ENCODE peak calls at places on chromosomes 13 and 19, in six cellular contexts. W is HepG2, E is stomach, J is transverse colon, G is A549, D is suprapubic skin. Q is an unnamed sample.

GRCh38 chr19:6047741-6048231 is 62.5 kb downstream of the RFX2 start:
- DNase-seq in W (peak), E (no peak), J (no peak), G (peak), D (peak), Q (no peak)

GRCh38 chr19:2180881-2181617 is 17.3 kb downstream of the DOT1L start:
- DNase-seq in W (no peak), E (no peak), J (no peak), G (no peak), D (no peak), Q (no peak)

GRCh38 chr13:43123856-43124255 is 100.5 kb downstream of the DNAJC15 start:
- DNase-seq in W (no peak), E (no peak), J (no peak), G (no peak), D (no peak), Q (no peak)

GRCh38 chr13:98428256-98428966 is 148.5 kb downstream of the STK24 start:
- DNase-seq in W (no peak), E (no peak), J (no peak), G (no peak), D (no peak), Q (no peak)

GRCh38 chr13:98089246-98089645 is 53.6 kb upstream of the FARP1 start:
- DNase-seq in W (no peak), E (no peak), J (no peak), G (no peak), D (no peak), Q (no peak)

GRCh38 chr13:20769834-20770233 is 3.9 kb downstream of the EEF1AKMT1 start:
- DNase-seq in W (no peak), E (no peak), J (no peak), G (no peak), D (no peak), Q (no peak)

GRCh38 chr19:5592531-5592930 is 24.8 kb upstream of the TINCR start:
- DNase-seq in W (no peak), E (no peak), J (no peak), G (no peak), D (no peak), Q (no peak)

GRCh38 chr13:24693862-24694471 is 13.8 kb downstream of the ATP12A start:
- DNase-seq in W (peak), E (peak), J (peak), G (peak), D (no peak), Q (no peak)

GRCh38 chr13:72290962-72291681 is 424.1 kb upstream of the DACH1 start:
- DNase-seq in W (no peak), E (no peak), J (no peak), G (no peak), D (no peak), Q (no peak)

GRCh38 chr13:99895428-99895998 is 76.1 kb downstream of the ZIC5 start:
- DNase-seq in W (no peak), E (no peak), J (no peak), G (no peak), D (no peak), Q (no peak)

GRCh38 chr19:45577111-45577905 is 7.3 kb downstream of the OPA3 start:
- DNase-seq in W (peak), E (peak), J (peak), G (peak), D (no peak), Q (no peak)

GRCh38 chr13:113090415-113090770 is 15.2 kb upstream of the F7 start:
- DNase-seq in W (no peak), E (no peak), J (no peak), G (no peak), D (no peak), Q (no peak)

GRCh38 chr13:29886446-29886845 is 36.0 kb upstream of the UBL3 start:
- DNase-seq in W (no peak), E (no peak), J (no peak), G (no peak), D (no peak), Q (no peak)

GRCh38 chr13:33206425-33206824 is 79.1 kb downstream of the STARD13 start:
- DNase-seq in W (no peak), E (no peak), J (no peak), G (no peak), D (no peak), Q (no peak)

GRCh38 chr13:33208290-33208990 is 77.1 kb downstream of the STARD13 start:
- DNase-seq in W (no peak), E (no peak), J (no peak), G (no peak), D (no peak), Q (no peak)

GRCh38 chr13:33205804-33206221 is 79.7 kb downstream of the STARD13 start:
- DNase-seq in W (no peak), E (no peak), J (no peak), G (no peak), D (no peak), Q (no peak)

GRCh38 chr13:33207616-33207964 is 78.0 kb downstream of the STARD13 start:
- DNase-seq in W (peak), E (no peak), J (no peak), G (no peak), D (peak), Q (no peak)

DNA sequence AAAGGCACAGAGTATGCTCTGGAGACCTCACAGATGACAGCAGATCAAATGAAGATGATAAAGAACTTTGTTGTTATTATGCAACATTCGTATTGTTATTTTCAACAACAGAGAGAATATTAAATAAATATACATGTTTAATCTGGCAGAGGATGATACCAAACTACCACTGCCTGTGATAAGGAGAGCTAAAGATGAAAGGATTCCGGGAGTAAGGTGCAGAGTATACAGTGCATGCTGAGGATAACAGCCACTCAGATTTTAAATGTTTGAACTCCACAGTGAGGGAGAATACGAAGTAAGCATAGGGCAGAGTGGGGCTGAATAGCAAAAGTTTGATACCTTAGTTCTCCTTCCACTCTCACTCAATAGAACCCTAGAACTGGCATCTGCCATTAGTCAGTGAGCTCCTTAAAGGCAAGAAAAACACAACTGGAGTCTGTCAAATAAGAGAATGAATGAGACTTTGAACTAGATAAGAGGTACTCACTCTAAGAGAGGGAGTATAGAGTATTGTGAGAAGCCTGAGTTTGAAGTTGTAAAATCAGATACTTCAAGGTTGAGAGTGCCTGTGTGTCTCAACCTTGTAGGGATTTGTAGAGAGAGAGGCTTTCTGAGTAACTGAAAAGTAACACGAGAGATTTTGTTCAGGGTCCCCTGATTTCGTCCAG is 78.5 kb downstream of the STARD13 start:
- DNase-seq in W (peak), E (no peak), J (no peak), G (no peak), D (no peak), Q (no peak)
- TF ChIP-seq EP300 in W (no peak), E (no peak), J (no peak), G (no peak), D (no peak), Q (no peak)

DNA sequence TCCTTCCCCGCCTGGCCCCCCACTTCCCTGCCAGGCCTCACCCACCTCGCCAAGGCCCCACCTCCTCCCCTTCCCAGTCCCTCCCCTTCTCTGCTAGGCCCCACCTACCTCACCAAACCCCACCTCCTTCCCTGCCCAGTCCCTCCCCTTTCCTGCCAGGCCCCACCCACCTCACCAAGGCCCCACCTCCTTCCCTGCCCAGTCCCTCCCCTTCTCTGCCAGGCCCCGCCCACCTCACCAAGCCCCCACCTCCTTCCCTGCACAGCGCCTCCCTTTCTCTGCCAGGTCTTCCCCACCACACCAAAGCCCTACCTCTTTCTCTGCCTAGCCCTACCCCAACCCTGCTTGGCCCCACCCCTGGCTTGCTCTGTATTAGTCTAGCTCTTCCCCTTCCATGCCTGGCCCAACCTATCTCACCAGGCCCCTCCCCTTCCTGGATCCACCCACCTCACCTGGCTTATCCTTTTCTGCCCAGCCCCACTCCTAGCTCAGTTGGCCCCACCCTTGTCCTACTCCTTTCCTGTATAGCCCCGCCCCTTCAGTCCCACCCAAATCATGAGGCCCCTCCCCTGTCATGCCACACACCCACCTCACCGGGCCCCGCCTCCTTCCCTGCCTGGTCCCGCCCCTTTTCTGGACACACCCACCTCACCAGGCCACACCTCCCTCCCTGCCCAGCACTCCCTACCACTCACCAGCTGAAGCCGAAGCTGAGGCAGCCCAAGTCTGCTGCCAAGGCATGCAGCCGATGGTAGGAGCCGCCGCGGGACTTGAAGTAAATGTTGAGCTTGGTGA is 16.2 kb downstream of the CERS1 start:
- DNase-seq in W (no peak), E (peak), J (peak), G (peak), D (peak), Q (no peak)
- H3K27ac ChIP-seq in W (no peak), E (no peak), J (no peak), G (no peak), D (no peak), Q (no peak)

DNA sequence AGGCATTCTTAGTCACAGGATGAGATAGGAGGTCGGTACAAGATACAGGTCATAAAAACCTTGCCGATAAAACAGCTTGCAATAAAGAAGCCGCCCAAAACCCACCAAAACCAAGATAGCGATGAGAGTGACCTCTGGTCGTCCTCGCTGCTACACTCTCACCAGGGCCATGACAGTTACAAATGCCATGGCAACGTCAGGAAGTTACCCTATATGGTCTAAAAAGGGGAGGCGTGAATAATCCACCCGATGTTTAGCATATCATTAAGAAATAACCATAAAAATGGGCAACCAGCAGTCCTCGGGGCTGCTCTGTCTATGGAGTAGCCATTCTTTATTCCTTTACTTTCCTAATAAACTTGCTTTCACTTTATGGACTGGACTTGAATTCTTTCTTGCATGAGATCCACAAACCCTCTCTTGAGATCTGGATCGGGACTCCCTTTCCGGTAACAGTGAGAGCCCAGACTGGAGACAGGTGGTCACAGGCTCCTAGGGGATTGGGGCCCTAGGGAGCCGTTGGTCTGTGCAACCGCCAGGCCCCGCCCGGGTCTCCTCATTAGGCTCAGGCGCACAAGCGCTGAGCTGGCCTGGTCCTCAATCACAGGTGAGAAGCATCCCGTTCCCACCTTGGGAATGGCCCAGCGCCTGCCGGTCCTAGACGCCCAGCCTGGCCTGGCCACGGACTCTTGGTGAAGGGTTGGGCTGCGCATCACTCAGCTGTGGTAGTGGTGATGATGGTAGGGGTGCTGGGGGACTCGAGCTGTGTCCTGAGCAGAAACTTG is 10.9 kb upstream of the ZNF544 start:
- DNase-seq in W (no peak), E (no peak), J (no peak), G (no peak), D (no peak), Q (no peak)
- TF ChIP-seq EP300 in W (no peak), E (no peak), J (no peak), G (no peak), D (no peak), Q (no peak)

GRCh38 chr19:7930765-7931164 is 4.8 kb upstream of the CTXN1 start:
- DNase-seq in W (no peak), E (no peak), J (no peak), G (no peak), D (no peak), Q (no peak)
- H3K27ac ChIP-seq in W (no peak), E (peak), J (peak), G (no peak), D (no peak), Q (no peak)